ENCODE peak calls at places on chromosome 10, in five cellular contexts. K is AG04450, Q is T1000, W is astrocyte of the spinal cord, P is NCI-H1092 treated with DMSO at 0.1 percent for 48 hours. T is an unnamed sample.

GRCh38 chr10:102420443-102420809 is 210 bp upstream of the FBXL15 start:
- DNase-seq in P (no peak), K (no peak), W (no peak), Q (no peak), T (no peak)

GRCh38 chr10:22986771-22987542 is 59.1 kb downstream of the ARMC3 start:
- DNase-seq in P (peak; percentile 22), W (peak; percentile 66), K (peak; percentile 1), Q (no peak), T (no peak)

GRCh38 chr10:79375321-79376077 is 28.2 kb downstream of the PPIF start:
- DNase-seq in K (no peak), Q (no peak), P (no peak), W (peak; percentile 66), T (no peak)

GRCh38 chr10:93006435-93007039 is 54.1 kb upstream of the CYP26C1 start:
- DNase-seq in W (peak; percentile 59), Q (no peak), P (peak; percentile 25), K (peak; percentile 41), T (peak; percentile 39)

GRCh38 chr10:30028006-30028441 is 31.4 kb downstream of the JCAD start:
- DNase-seq in W (peak; percentile 41), Q (no peak), P (no peak), K (no peak), T (no peak)

GRCh38 chr10:46520941-46521340 is 35.5 kb downstream of the GPRIN2 start:
- DNase-seq in P (peak; percentile 76), K (no peak), Q (peak; percentile 51), W (peak; percentile 73), T (no peak)

GRCh38 chr10:78543026-78543748 is 509.5 kb downstream of the RPS24 start:
- DNase-seq in Q (no peak), K (no peak), W (no peak), P (no peak), T (no peak)

GRCh38 chr10:34046651-34047050 is 712.2 kb upstream of the NRP1 start:
- DNase-seq in K (no peak), W (no peak), P (no peak), Q (no peak), T (no peak)

GRCh38 chr10:132452651-132453469 is 55.9 kb downstream of the PWWP2B start:
- DNase-seq in P (peak; percentile 38), Q (peak; percentile 73), W (peak; percentile 52), K (peak; percentile 18), T (no peak)

GRCh38 chr10:129466703-129467345 is at the start of gene MGMT:
- DNase-seq in W (peak; percentile 73), Q (peak; percentile 94), P (no peak), K (peak; percentile 50), T (peak; percentile 36)

GRCh38 chr10:117138838-117139580 is 939 bp upstream of the VAX1 start:
- DNase-seq in W (no peak), P (no peak), K (no peak), Q (no peak), T (no peak)

GRCh38 chr10:129761573-129761972 is 202.5 kb downstream of the EBF3 start:
- DNase-seq in W (no peak), Q (no peak), K (no peak), P (no peak), T (no peak)

GRCh38 chr10:45464958-45465567 is 91.0 kb downstream of the ALOX5 start:
- DNase-seq in W (peak; percentile 66), P (peak; percentile 27), K (peak; percentile 44), Q (no peak), T (no peak)

GRCh38 chr10:3852147-3852904 is 67.3 kb upstream of the KLF6 start:
- DNase-seq in P (no peak), Q (peak; percentile 38), K (peak; percentile 95), W (peak; percentile 99), T (peak; percentile 85)

GRCh38 chr10:7039859-7040258 is 371.0 kb downstream of the SFMBT2 start:
- DNase-seq in W (no peak), K (no peak), P (no peak), Q (no peak), T (no peak)

GRCh38 chr10:5547934-5548660 is 23.3 kb downstream of the CALML3 start:
- DNase-seq in K (no peak), P (peak; percentile 52), W (peak; percentile 56), Q (no peak), T (no peak)

GRCh38 chr10:114386446-114386845 is 17.9 kb downstream of the AFAP1L2 start:
- DNase-seq in K (no peak), P (no peak), Q (no peak), W (no peak), T (no peak)

GRCh38 chr10:68106656-68107055 is 2.6 kb upstream of the MYPN start:
- DNase-seq in Q (peak; percentile 38), K (peak; percentile 73), W (peak; percentile 89), P (no peak), T (no peak)

GRCh38 chr10:131856441-131857094 is 44.2 kb upstream of the PPP2R2D start:
- DNase-seq in K (no peak), Q (no peak), W (no peak), P (no peak), T (no peak)

GRCh38 chr10:99582255-99582770 is 37.9 kb downstream of the SLC25A28 start:
- DNase-seq in W (no peak), K (no peak), Q (no peak), P (no peak), T (no peak)

GRCh38 chr10:24843256-24843655 is 109.2 kb downstream of the PRTFDC1 start:
- DNase-seq in W (no peak), K (no peak), P (no peak), Q (no peak), T (no peak)

GRCh38 chr10:89869180-89869579 is 167.8 kb downstream of the KIF20B start:
- DNase-seq in P (no peak), Q (no peak), K (no peak), W (no peak), T (no peak)